ENCODE peak calls at places on chromosome 9, in eight cellular contexts. One of them, this sample, is unnamed.

GRCh38 chr9:8694983-8695588 is 895.5 kb upstream of the DMAC1 start:
- DNase-seq in IMR-90: no peak
- DNase-seq in K562: no peak
- DNase-seq in H1: no peak
- DNase-seq in SK-N-SH: no peak
- DNase-seq in GM12878: no peak
- DNase-seq in HepG2: no peak
- DNase-seq in WTC11: no peak
- DNase-seq in this sample: no peak

GRCh38 chr9:126514037-126514821 is 99.5 kb upstream of the LMX1B start:
- DNase-seq in K562: peak
- DNase-seq in SK-N-SH: peak
- DNase-seq in H1: peak
- DNase-seq in GM12878: no peak
- DNase-seq in WTC11: peak
- DNase-seq in HepG2: no peak
- DNase-seq in IMR-90: peak
- DNase-seq in this sample: peak

GRCh38 chr9:6715755-6716643 is 41.8 kb upstream of the KDM4C start:
- DNase-seq in H1: no peak
- DNase-seq in GM12878: peak
- DNase-seq in HepG2: peak
- DNase-seq in IMR-90: no peak
- DNase-seq in K562: no peak
- DNase-seq in WTC11: peak
- DNase-seq in SK-N-SH: peak
- DNase-seq in this sample: peak

GRCh38 chr9:137449081-137449844 is 8.1 kb upstream of the ENTPD8 start:
- DNase-seq in GM12878: no peak
- DNase-seq in SK-N-SH: no peak
- DNase-seq in WTC11: no peak
- DNase-seq in IMR-90: no peak
- DNase-seq in K562: no peak
- DNase-seq in HepG2: no peak
- DNase-seq in H1: no peak
- DNase-seq in this sample: no peak

GRCh38 chr9:121694582-121694981 is 43.1 kb downstream of the DAB2IP start:
- DNase-seq in IMR-90: no peak
- DNase-seq in HepG2: no peak
- DNase-seq in SK-N-SH: no peak
- DNase-seq in WTC11: no peak
- DNase-seq in GM12878: no peak
- DNase-seq in H1: no peak
- DNase-seq in K562: no peak
- DNase-seq in this sample: no peak

GRCh38 chr9:96130970-96131369 is 171.0 kb downstream of the HSD17B3 start:
- DNase-seq in SK-N-SH: no peak
- DNase-seq in IMR-90: no peak
- DNase-seq in HepG2: no peak
- DNase-seq in GM12878: no peak
- DNase-seq in H1: no peak
- DNase-seq in WTC11: no peak
- DNase-seq in K562: no peak
- DNase-seq in this sample: no peak

GRCh38 chr9:93587651-93588347 is 11.4 kb downstream of the PHF2 start:
- DNase-seq in WTC11: no peak
- DNase-seq in GM12878: no peak
- DNase-seq in H1: no peak
- DNase-seq in SK-N-SH: peak
- DNase-seq in HepG2: no peak
- DNase-seq in K562: no peak
- DNase-seq in IMR-90: no peak
- DNase-seq in this sample: no peak

GRCh38 chr9:69395718-69396117 is 70.7 kb downstream of the ENTREP1 start:
- DNase-seq in H1: no peak
- DNase-seq in IMR-90: no peak
- DNase-seq in GM12878: no peak
- DNase-seq in HepG2: no peak
- DNase-seq in K562: no peak
- DNase-seq in WTC11: no peak
- DNase-seq in SK-N-SH: no peak
- DNase-seq in this sample: no peak

GRCh38 chr9:95040106-95040505 is 277.4 kb downstream of the FANCC start:
- DNase-seq in GM12878: no peak
- DNase-seq in K562: no peak
- DNase-seq in SK-N-SH: no peak
- DNase-seq in H1: no peak
- DNase-seq in WTC11: no peak
- DNase-seq in IMR-90: no peak
- DNase-seq in HepG2: no peak
- DNase-seq in this sample: no peak

GRCh38 chr9:70133253-70134208 is 89.9 kb downstream of the MAMDC2 start:
- DNase-seq in GM12878: no peak
- DNase-seq in H1: no peak
- DNase-seq in HepG2: no peak
- DNase-seq in SK-N-SH: peak
- DNase-seq in IMR-90: no peak
- DNase-seq in K562: no peak
- DNase-seq in WTC11: no peak
- DNase-seq in this sample: no peak

GRCh38 chr9:136726118-136726517 is 13.7 kb downstream of the DIPK1B start:
- DNase-seq in K562: no peak
- DNase-seq in SK-N-SH: no peak
- DNase-seq in IMR-90: no peak
- DNase-seq in H1: no peak
- DNase-seq in WTC11: no peak
- DNase-seq in GM12878: no peak
- DNase-seq in HepG2: no peak
- DNase-seq in this sample: no peak

GRCh38 chr9:86321373-86321772 is 32.8 kb downstream of the TUT7 start:
- DNase-seq in WTC11: no peak
- DNase-seq in IMR-90: peak
- DNase-seq in H1: no peak
- DNase-seq in SK-N-SH: no peak
- DNase-seq in HepG2: no peak
- DNase-seq in GM12878: no peak
- DNase-seq in K562: no peak
- DNase-seq in this sample: peak

GRCh38 chr9:134348404-134349155 is 22.3 kb downstream of the RXRA start:
- DNase-seq in SK-N-SH: no peak
- DNase-seq in IMR-90: no peak
- DNase-seq in H1: no peak
- DNase-seq in K562: no peak
- DNase-seq in HepG2: no peak
- DNase-seq in GM12878: no peak
- DNase-seq in WTC11: no peak
- DNase-seq in this sample: no peak

GRCh38 chr9:113184509-113184908 is 33.7 kb downstream of the SLC31A2 start:
- DNase-seq in HepG2: no peak
- DNase-seq in WTC11: no peak
- DNase-seq in SK-N-SH: no peak
- DNase-seq in IMR-90: peak
- DNase-seq in K562: no peak
- DNase-seq in H1: no peak
- DNase-seq in GM12878: no peak
- DNase-seq in this sample: no peak

GRCh38 chr9:81601639-81602623 is 87.4 kb downstream of the TLE1 start:
- DNase-seq in SK-N-SH: no peak
- DNase-seq in GM12878: no peak
- DNase-seq in HepG2: no peak
- DNase-seq in WTC11: no peak
- DNase-seq in IMR-90: peak
- DNase-seq in K562: no peak
- DNase-seq in H1: no peak
- DNase-seq in this sample: no peak

GRCh38 chr9:117678882-117679281 is 25.3 kb upstream of the TLR4 start:
- DNase-seq in WTC11: no peak
- DNase-seq in IMR-90: no peak
- DNase-seq in H1: no peak
- DNase-seq in HepG2: no peak
- DNase-seq in GM12878: no peak
- DNase-seq in K562: no peak
- DNase-seq in SK-N-SH: no peak
- DNase-seq in this sample: peak

GRCh38 chr9:112035166-112035816 is 138.7 kb downstream of the UGCG start:
- DNase-seq in IMR-90: no peak
- DNase-seq in GM12878: no peak
- DNase-seq in K562: no peak
- DNase-seq in H1: no peak
- DNase-seq in SK-N-SH: no peak
- DNase-seq in HepG2: no peak
- DNase-seq in WTC11: no peak
- DNase-seq in this sample: no peak

GRCh38 chr9:92501671-92502393 is 19.5 kb upstream of the ASPN start:
- DNase-seq in GM12878: no peak
- DNase-seq in HepG2: peak
- DNase-seq in WTC11: peak
- DNase-seq in IMR-90: peak
- DNase-seq in H1: no peak
- DNase-seq in SK-N-SH: peak
- DNase-seq in K562: peak
- DNase-seq in this sample: peak

GRCh38 chr9:14240491-14240890 is 73.5 kb downstream of the NFIB start:
- DNase-seq in WTC11: no peak
- DNase-seq in IMR-90: peak
- DNase-seq in K562: no peak
- DNase-seq in GM12878: no peak
- DNase-seq in H1: no peak
- DNase-seq in HepG2: no peak
- DNase-seq in SK-N-SH: no peak
- DNase-seq in this sample: no peak

GRCh38 chr9:126419475-126419874 is 92.8 kb downstream of the MVB12B start:
- DNase-seq in GM12878: no peak
- DNase-seq in K562: no peak
- DNase-seq in HepG2: no peak
- DNase-seq in IMR-90: no peak
- DNase-seq in WTC11: no peak
- DNase-seq in SK-N-SH: no peak
- DNase-seq in H1: no peak
- DNase-seq in this sample: no peak

GRCh38 chr9:73118898-73119554 is 32.6 kb upstream of the ANXA1 start:
- DNase-seq in SK-N-SH: no peak
- DNase-seq in K562: no peak
- DNase-seq in WTC11: no peak
- DNase-seq in GM12878: no peak
- DNase-seq in HepG2: no peak
- DNase-seq in H1: no peak
- DNase-seq in IMR-90: peak
- DNase-seq in this sample: peak

GRCh38 chr9:129142536-129142935 is 31.3 kb downstream of the PTPA start:
- DNase-seq in WTC11: no peak
- DNase-seq in SK-N-SH: no peak
- DNase-seq in IMR-90: no peak
- DNase-seq in H1: no peak
- DNase-seq in K562: no peak
- DNase-seq in HepG2: no peak
- DNase-seq in GM12878: no peak
- DNase-seq in this sample: no peak

GRCh38 chr9:129141066-129142041 is 30.1 kb downstream of the PTPA start:
- DNase-seq in SK-N-SH: no peak
- DNase-seq in GM12878: peak
- DNase-seq in K562: no peak
- DNase-seq in HepG2: no peak
- DNase-seq in WTC11: no peak
- DNase-seq in IMR-90: peak
- DNase-seq in H1: no peak
- DNase-seq in this sample: peak

GRCh38 chr9:129143031-129143441 is 31.8 kb downstream of the PTPA start:
- DNase-seq in WTC11: peak
- DNase-seq in K562: peak
- DNase-seq in H1: peak
- DNase-seq in GM12878: no peak
- DNase-seq in HepG2: peak
- DNase-seq in SK-N-SH: peak
- DNase-seq in IMR-90: peak
- DNase-seq in this sample: peak

GRCh38 chr9:129143461-129143927 is 32.3 kb downstream of the PTPA start:
- DNase-seq in SK-N-SH: no peak
- DNase-seq in K562: peak
- DNase-seq in H1: no peak
- DNase-seq in HepG2: peak
- DNase-seq in WTC11: peak
- DNase-seq in GM12878: no peak
- DNase-seq in IMR-90: peak
- DNase-seq in this sample: no peak

DNA sequence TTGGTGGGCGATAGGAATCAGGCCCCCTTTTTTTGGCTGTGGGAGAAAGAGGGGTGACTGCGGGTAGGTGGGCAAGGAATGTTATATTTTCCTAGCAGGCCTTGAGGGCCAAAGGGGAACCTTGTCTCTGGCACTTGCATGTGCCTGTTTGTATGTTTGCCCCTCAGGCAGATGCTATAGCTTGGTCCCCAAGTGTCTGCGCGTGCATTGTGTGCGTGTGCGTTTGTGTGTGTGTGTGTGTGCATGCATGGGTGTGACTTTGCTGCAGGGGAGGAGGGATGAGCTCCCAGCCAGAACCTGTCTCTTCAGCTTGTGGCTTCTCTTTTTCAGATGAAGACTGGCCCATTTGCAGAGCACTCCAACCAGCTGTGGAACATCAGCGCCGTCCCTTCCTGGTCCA is 30.9 kb downstream of the PTPA start:
- DNase-seq in WTC11: no peak
- DNase-seq in H1: no peak
- DNase-seq in IMR-90: no peak
- DNase-seq in K562: no peak
- DNase-seq in HepG2: no peak
- DNase-seq in GM12878: no peak
- DNase-seq in SK-N-SH: no peak
- DNase-seq in this sample: no peak
- TF ChIP-seq USF2 in WTC11: no peak
- TF ChIP-seq USF2 in H1: no peak
- TF ChIP-seq USF2 in IMR-90: no peak
- TF ChIP-seq USF2 in K562: no peak
- TF ChIP-seq USF2 in HepG2: no peak
- TF ChIP-seq USF2 in GM12878: no peak
- TF ChIP-seq USF2 in SK-N-SH: no peak
- TF ChIP-seq USF2 in this sample: no peak

GRCh38 chr9:36825179-36825578 is 208.9 kb downstream of the PAX5 start:
- DNase-seq in GM12878: no peak
- DNase-seq in SK-N-SH: no peak
- DNase-seq in K562: no peak
- DNase-seq in WTC11: no peak
- DNase-seq in IMR-90: no peak
- DNase-seq in H1: no peak
- DNase-seq in HepG2: no peak
- DNase-seq in this sample: no peak
- TF ChIP-seq CTCF in GM12878: no peak
- TF ChIP-seq CTCF in SK-N-SH: no peak
- TF ChIP-seq CTCF in K562: no peak
- TF ChIP-seq CTCF in WTC11: no peak
- TF ChIP-seq CTCF in IMR-90: no peak
- TF ChIP-seq CTCF in H1: no peak
- TF ChIP-seq CTCF in HepG2: no peak
- TF ChIP-seq CTCF in this sample: no peak

GRCh38 chr9:36566813-36567217 is 5.9 kb upstream of the MELK start:
- DNase-seq in WTC11: no peak
- DNase-seq in SK-N-SH: no peak
- DNase-seq in IMR-90: peak
- DNase-seq in H1: no peak
- DNase-seq in K562: no peak
- DNase-seq in GM12878: no peak
- DNase-seq in HepG2: no peak
- DNase-seq in this sample: peak
- TF ChIP-seq USF2 in WTC11: no peak
- TF ChIP-seq USF2 in SK-N-SH: no peak
- TF ChIP-seq USF2 in IMR-90: no peak
- TF ChIP-seq USF2 in H1: no peak
- TF ChIP-seq USF2 in K562: no peak
- TF ChIP-seq USF2 in GM12878: no peak
- TF ChIP-seq USF2 in HepG2: no peak
- TF ChIP-seq USF2 in this sample: no peak

GRCh38 chr9:100426532-100427365 is at the start of gene MSANTD3:
- DNase-seq in SK-N-SH: peak
- DNase-seq in IMR-90: peak
- DNase-seq in H1: peak
- DNase-seq in K562: peak
- DNase-seq in GM12878: no peak
- DNase-seq in HepG2: peak
- DNase-seq in WTC11: peak
- DNase-seq in this sample: peak
- TF ChIP-seq CTCF in SK-N-SH: peak
- TF ChIP-seq CTCF in IMR-90: peak
- TF ChIP-seq CTCF in H1: peak
- TF ChIP-seq CTCF in K562: peak
- TF ChIP-seq CTCF in GM12878: peak
- TF ChIP-seq CTCF in HepG2: peak
- TF ChIP-seq CTCF in WTC11: no peak
- TF ChIP-seq CTCF in this sample: peak

This sample was measured in A549.